ENCODE peak calls at places on chromosome 20, in four cellular contexts. M is body of pancreas, R is cardiac muscle cell, T is IMR-90. H is an unnamed sample.

GRCh38 chr20:51731771-51732453 is 36.3 kb downstream of the ATP9A start:
- DNase-seq in R (no peak), M (no peak), T (peak), H (no peak)

GRCh38 chr20:14526891-14527290 is 189.5 kb upstream of the FLRT3 start:
- DNase-seq in T (no peak), M (no peak), R (no peak), H (no peak)

GRCh38 chr20:25317351-25318075 is 69.6 kb downstream of the PYGB start:
- DNase-seq in R (no peak), T (no peak), M (peak), H (no peak)

GRCh38 chr20:14245368-14245970 is 91.9 kb downstream of the FLRT3 start:
- DNase-seq in M (no peak), R (peak), T (peak), H (no peak)

GRCh38 chr20:62487125-62487524 is 11.3 kb upstream of the GATA5 start:
- DNase-seq in T (no peak), R (no peak), M (no peak), H (no peak)

GRCh38 chr20:6802227-6802626 is 34.7 kb downstream of the BMP2 start:
- DNase-seq in M (no peak), R (no peak), T (no peak), H (no peak)

GRCh38 chr20:872855-873520 is 39.5 kb downstream of the FAM110A start:
- DNase-seq in T (no peak), R (peak), M (no peak), H (no peak)

GRCh38 chr20:9024996-9025395 is 43.9 kb upstream of the PLCB4 start:
- DNase-seq in R (no peak), M (no peak), T (no peak), H (no peak)

GRCh38 chr20:46959081-46959692 is 64.5 kb downstream of the EYA2 start:
- DNase-seq in T (peak), R (no peak), M (no peak), H (no peak)

GRCh38 chr20:45588800-45589199 is 9.7 kb upstream of the WFDC8 start:
- DNase-seq in T (no peak), M (no peak), R (no peak), H (no peak)

GRCh38 chr20:47362361-47363219 is 6.1 kb upstream of the ZMYND8 start:
- DNase-seq in R (no peak), T (no peak), M (no peak), H (no peak)

GRCh38 chr20:17320456-17320855 is 93.6 kb downstream of the PCSK2 start:
- DNase-seq in M (no peak), T (no peak), R (no peak), H (no peak)

GRCh38 chr20:59350330-59351147 is 50.1 kb downstream of the EDN3 start:
- DNase-seq in R (no peak), M (no peak), T (no peak), H (no peak)

GRCh38 chr20:47233333-47234188 is 122.9 kb downstream of the ZMYND8 start:
- DNase-seq in M (no peak), R (no peak), T (peak), H (no peak)

GRCh38 chr20:19750907-19751636 is 7.0 kb upstream of the RIN2 start:
- DNase-seq in M (no peak), R (peak), T (no peak), H (peak)

GRCh38 chr20:51346686-51347485 is 195.6 kb downstream of the NFATC2 start:
- DNase-seq in R (no peak), M (no peak), T (peak), H (no peak)

GRCh38 chr20:32622585-32623468 is 37.7 kb upstream of the NOL4L start:
- DNase-seq in R (no peak), T (no peak), M (no peak), H (no peak)

GRCh38 chr20:60058869-60059268 is 100.6 kb downstream of the CDH26 start:
- DNase-seq in M (no peak), T (no peak), R (no peak), H (no peak)

GRCh38 chr20:43925786-43926185 is 11.1 kb downstream of the TOX2 start:
- DNase-seq in M (peak), R (no peak), T (peak), H (no peak)

GRCh38 chr20:45394221-45395113 is 13.6 kb upstream of the DBNDD2 start:
- DNase-seq in R (no peak), M (no peak), T (no peak), H (no peak)

GRCh38 chr20:44097521-44098255 is 89.3 kb downstream of the JPH2 start:
- DNase-seq in R (no peak), T (peak), M (no peak), H (no peak)

GRCh38 chr20:40956503-40956902 is 72.1 kb upstream of the TOP1 start:
- DNase-seq in M (no peak), R (no peak), T (no peak), H (no peak)

GRCh38 chr20:62553136-62553837 is 77.5 kb upstream of the GATA5 start:
- DNase-seq in T (no peak), R (no peak), M (no peak), H (no peak)

GRCh38 chr20:59008715-59009336 is 1.8 kb upstream of the CTSZ start:
- DNase-seq in M (no peak), T (no peak), R (no peak), H (no peak)

GRCh38 chr20:59820204-59821041 is 113.0 kb downstream of the SYCP2 start:
- DNase-seq in R (no peak), M (peak), T (no peak), H (peak)

GRCh38 chr20:51199920-51200319 is 177.0 kb upstream of the KCNG1 start:
- DNase-seq in T (no peak), R (no peak), M (no peak), H (no peak)

GRCh38 chr20:59525500-59526241 is 78.7 kb upstream of the PHACTR3 start:
- DNase-seq in T (peak), R (peak), M (peak), H (no peak)

GRCh38 chr20:38723982-38724602 is at the start of gene SLC32A1:
- DNase-seq in T (no peak), R (no peak), M (no peak), H (no peak)

GRCh38 chr20:36792422-36792821 is 18.9 kb upstream of the DSN1 start:
- DNase-seq in T (peak), M (no peak), R (peak), H (no peak)

GRCh38 chr20:18739785-18740184 is 73.8 kb upstream of the SCP2D1 start:
- DNase-seq in R (peak), M (peak), T (peak), H (no peak)

GRCh38 chr20:37986063-37986858 is 47.0 kb downstream of the TTI1 start:
- DNase-seq in T (no peak), M (no peak), R (no peak), H (no peak)

GRCh38 chr20:18590163-18590562 is 2.3 kb downstream of the DTD1 start:
- DNase-seq in R (no peak), T (no peak), M (no peak), H (no peak)

GRCh38 chr20:5073154-5074049 is 46.4 kb downstream of the PCNA start:
- DNase-seq in T (peak), M (peak), R (no peak), H (peak)

GRCh38 chr20:58086763-58087566 is 141.5 kb downstream of the ANKRD60 start:
- DNase-seq in M (peak), T (peak), R (peak), H (peak)

GRCh38 chr20:10427060-10427692 is 6.8 kb downstream of the MKKS start:
- DNase-seq in M (peak), T (peak), R (peak), H (no peak)

GRCh38 chr20:2333821-2334220 is 38.0 kb downstream of the TGM3 start:
- DNase-seq in R (no peak), T (no peak), M (no peak), H (peak)

GRCh38 chr20:46995561-46996142 is 101.0 kb downstream of the EYA2 start:
- DNase-seq in T (no peak), M (no peak), R (no peak), H (no peak)

GRCh38 chr20:49906101-49906604 is 9.2 kb downstream of the SPATA2 start:
- DNase-seq in M (no peak), R (no peak), T (no peak), H (no peak)
- H3K4me3 ChIP-seq in M (no peak), R (no peak), T (no peak), H (no peak)

DNA sequence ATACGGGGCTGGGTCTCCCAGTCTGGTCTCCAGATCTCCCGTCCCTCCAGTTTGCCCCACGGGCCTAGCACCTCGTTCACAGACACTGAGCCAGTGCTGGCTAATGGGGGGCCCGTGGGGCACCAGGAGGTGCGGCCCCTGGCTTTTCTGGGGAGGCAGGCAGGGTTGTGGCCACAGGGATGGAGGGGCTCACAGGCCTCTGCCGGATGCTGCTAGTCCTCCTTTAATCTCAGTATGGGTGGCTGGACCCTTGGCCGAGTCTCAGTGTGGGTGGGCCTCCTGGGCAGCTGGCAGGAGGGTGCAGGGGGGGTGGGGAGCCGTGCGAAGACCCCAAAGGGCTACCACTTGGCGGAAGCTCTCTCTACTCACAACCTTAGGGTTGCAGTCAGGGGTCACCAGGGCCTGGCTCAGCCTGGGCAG is 1.6 kb upstream of the SOX18 start:
- DNase-seq in R (no peak), M (no peak), T (no peak), H (no peak)
- H3K27ac ChIP-seq in R (no peak), M (peak), T (no peak), H (peak)

GRCh38 chr20:20837574-20838021 is 125.2 kb upstream of the RALGAPA2 start:
- DNase-seq in M (peak), T (peak), R (peak), H (no peak)
- H3K4me3 ChIP-seq in M (no peak), T (no peak), R (no peak), H (no peak)

GRCh38 chr20:33650753-33651561 is 11.2 kb upstream of the C20orf144 start:
- DNase-seq in M (no peak), T (no peak), R (no peak), H (no peak)
- H3K27ac ChIP-seq in M (no peak), T (no peak), R (no peak), H (no peak)

GRCh38 chr20:3935295-3935955 is 46.2 kb downstream of the PANK2 start:
- DNase-seq in T (no peak), M (peak), R (peak), H (peak)

GRCh38 chr20:3934628-3935027 is 45.4 kb downstream of the PANK2 start:
- DNase-seq in M (no peak), R (no peak), T (peak), H (no peak)

GRCh38 chr20:3931664-3932063 is 42.5 kb downstream of the PANK2 start:
- DNase-seq in R (no peak), M (no peak), T (peak), H (no peak)

GRCh38 chr20:3932277-3933073 is 43.3 kb downstream of the PANK2 start:
- DNase-seq in M (no peak), T (peak), R (peak), H (no peak)

DNA sequence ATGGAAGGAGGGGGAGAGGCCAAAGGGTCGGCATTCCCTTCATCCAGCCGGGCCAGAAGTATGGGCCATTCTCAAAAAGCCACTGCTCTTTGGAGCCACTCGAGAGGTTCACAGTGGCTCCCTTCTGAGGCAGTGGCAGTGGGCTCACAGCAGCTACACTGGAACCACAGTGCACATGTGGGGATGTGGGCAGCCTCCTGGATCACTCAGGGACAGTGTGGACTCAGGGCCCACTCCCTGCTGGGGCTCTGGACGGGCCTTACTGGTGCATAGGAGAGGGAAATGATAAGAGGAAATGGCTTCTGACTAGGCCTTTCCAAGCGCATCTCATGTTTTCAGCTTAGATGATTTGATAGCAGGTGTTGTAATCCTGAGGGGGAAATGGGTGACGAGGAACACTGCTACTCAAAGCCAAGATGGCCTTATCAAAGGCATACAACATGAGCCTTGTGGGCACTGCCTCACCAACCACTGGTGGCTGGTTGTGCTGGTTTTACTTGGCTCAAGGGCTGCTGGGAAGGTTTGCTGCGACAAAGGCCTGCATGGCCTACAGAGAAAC is 44.0 kb downstream of the PANK2 start:
- DNase-seq in R (no peak), T (no peak), M (no peak), H (no peak)
- H3K4me3 ChIP-seq in R (no peak), T (no peak), M (no peak), H (peak)